ENCODE peak calls at places on chromosomes 5 and 9, in six cellular contexts. L is endothelial cell of umbilical vein, A is fibroblast of lung, B is fibroblast of pulmonary artery, Y is AG09309, O is aorta. S is an unnamed sample.

GRCh38 chr9:12703996-12704395 is 10.8 kb downstream of the TYRP1 start:
- DNase-seq in L (no peak), A (no peak), B (no peak), Y (no peak), O (no peak), S (no peak)

GRCh38 chr5:148482697-148483462 is 99.1 kb downstream of the FBXO38 start:
- DNase-seq in L (peak; percentile 59), A (peak; percentile 23), B (peak; percentile 72), Y (no peak), O (peak; percentile 79), S (no peak)

GRCh38 chr5:40291338-40291737 is 388.4 kb upstream of the PTGER4 start:
- DNase-seq in L (peak; percentile 45), A (peak; percentile 81), B (peak; percentile 35), Y (peak; percentile 2), O (no peak), S (no peak)

GRCh38 chr9:120663380-120663779 is 50.9 kb downstream of the MEGF9 start:
- DNase-seq in L (no peak), A (no peak), B (no peak), Y (no peak), O (no peak), S (no peak)

GRCh38 chr9:14713187-14713799 is 9.2 kb downstream of the CER1 start:
- DNase-seq in L (no peak), A (no peak), B (no peak), Y (no peak), O (no peak), S (no peak)

GRCh38 chr9:61673247-61673646 is 483.4 kb downstream of the SPATA31A7 start:
- DNase-seq in L (no peak), A (no peak), B (no peak), Y (no peak), O (peak; percentile 48), S (no peak)

GRCh38 chr5:64872044-64872443 is 103.3 kb downstream of the CWC27 start:
- DNase-seq in L (no peak), A (peak; percentile 38), B (no peak), Y (no peak), O (no peak), S (no peak)

GRCh38 chr5:98977723-98978122 is 48.9 kb upstream of the CHD1 start:
- DNase-seq in L (no peak), A (no peak), B (no peak), Y (no peak), O (no peak), S (no peak)

GRCh38 chr9:96363175-96363967 is 20.1 kb downstream of the SLC35D2 start:
- DNase-seq in L (no peak), A (no peak), B (no peak), Y (no peak), O (no peak), S (no peak)

DNA sequence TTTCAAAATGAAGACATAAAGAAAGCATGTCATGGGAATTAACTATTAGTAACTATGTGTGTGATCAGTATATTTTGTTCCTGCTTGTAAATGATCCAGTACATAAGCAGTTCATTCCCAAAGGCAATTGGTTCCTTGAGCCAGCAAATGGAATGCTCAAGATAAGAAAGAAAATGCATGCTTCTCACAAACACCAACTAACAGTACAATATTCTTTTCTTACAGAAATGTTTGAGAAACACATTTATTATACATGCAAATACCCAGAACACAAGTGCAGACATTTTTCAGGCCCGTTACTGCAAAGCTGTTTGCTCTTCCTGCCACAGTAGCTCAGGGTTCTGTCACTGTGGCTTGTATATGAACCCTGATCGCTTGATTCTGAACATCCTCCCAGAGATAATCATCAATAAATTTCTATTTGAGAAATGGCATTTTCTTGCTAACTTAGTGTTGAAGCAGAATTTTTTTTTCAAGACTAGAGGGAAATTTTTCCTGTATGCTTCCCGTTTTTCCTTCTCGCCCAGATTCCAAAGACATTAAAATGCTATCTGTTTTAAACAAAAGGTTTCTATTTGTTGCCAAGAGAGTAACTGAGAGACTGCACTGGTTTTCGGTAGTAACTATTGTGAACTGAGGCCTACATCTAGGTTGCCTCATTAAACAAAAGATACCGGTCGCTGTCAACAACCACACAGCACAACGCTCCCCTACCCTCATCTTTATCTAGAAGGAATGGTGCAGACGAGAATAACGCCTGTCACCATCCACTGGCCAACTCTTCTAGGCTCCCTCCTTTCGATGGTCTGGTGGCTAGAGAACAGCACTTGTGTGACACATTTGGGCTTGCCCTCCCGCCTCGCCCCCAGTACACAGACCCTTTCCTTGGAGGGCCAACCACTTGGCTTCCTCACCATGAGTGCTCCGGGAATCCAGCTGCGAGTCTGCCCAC is 1.7 kb downstream of the GNAQ start:
- DNase-seq in L (peak; percentile 67), A (peak; percentile 54), B (peak; percentile 51), Y (no peak), O (peak; percentile 77), S (no peak)
- H3K4me3 ChIP-seq in L (peak overlapping the region; percentile 88), A (peak overlapping the region; percentile 76), B (peak overlapping the region; percentile 77), Y (peak overlapping the region; percentile 95), O (peak overlapping the region; percentile 100), S (peak overlapping the region; percentile 85)

DNA sequence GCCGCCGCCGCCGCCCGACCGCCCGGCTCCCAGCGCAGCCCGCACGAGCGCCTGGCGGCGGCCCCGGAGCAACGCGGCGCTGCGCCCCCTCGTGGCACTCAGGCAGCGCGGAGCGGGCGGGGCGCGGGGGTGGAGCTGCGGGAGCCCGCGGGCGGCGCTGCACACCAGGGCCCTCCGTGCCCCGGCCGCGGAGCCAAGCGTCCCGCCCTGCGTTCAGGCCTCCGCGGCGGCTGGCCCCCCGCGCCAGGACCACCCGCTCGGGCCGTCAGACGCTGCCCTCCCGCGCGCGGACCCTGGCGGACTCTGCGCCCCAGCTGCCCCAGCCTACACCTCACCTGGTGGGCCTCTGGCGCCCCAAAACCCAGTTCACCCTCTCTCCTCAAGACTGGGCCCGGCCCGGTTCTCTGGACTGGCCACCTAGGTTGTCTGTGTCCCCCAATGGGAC is at the start of gene RASGEF1C:
- DNase-seq in L (peak; percentile 40), A (peak; percentile 48), B (peak; percentile 62), Y (no peak), O (no peak), S (no peak)
- H3K4me3 ChIP-seq in L (no peak within 1 kb of the TSS), A (no peak within 1 kb of the TSS), B (peak within 1 kb of the TSS; percentile 28), Y (peak within 1 kb of the TSS; percentile 4), O (peak within 1 kb of the TSS; percentile 1), S (peak within 1 kb of the TSS; percentile 40)

GRCh38 chr5:57318251-57318650 is 144.4 kb downstream of the GPBP1 start:
- DNase-seq in L (no peak), A (no peak), B (no peak), Y (no peak), O (no peak), S (no peak)

GRCh38 chr5:57317341-57317740 is 143.5 kb downstream of the GPBP1 start:
- DNase-seq in L (no peak), A (peak; percentile 66), B (peak; percentile 59), Y (no peak), O (no peak), S (no peak)

GRCh38 chr5:57313716-57314115 is 139.9 kb downstream of the GPBP1 start:
- DNase-seq in L (no peak), A (no peak), B (no peak), Y (no peak), O (no peak), S (no peak)

GRCh38 chr5:57316798-57317327 is 143.0 kb downstream of the GPBP1 start:
- DNase-seq in L (peak; percentile 71), A (peak; percentile 99), B (peak; percentile 99), Y (peak; percentile 75), O (no peak), S (peak; percentile 71)

DNA sequence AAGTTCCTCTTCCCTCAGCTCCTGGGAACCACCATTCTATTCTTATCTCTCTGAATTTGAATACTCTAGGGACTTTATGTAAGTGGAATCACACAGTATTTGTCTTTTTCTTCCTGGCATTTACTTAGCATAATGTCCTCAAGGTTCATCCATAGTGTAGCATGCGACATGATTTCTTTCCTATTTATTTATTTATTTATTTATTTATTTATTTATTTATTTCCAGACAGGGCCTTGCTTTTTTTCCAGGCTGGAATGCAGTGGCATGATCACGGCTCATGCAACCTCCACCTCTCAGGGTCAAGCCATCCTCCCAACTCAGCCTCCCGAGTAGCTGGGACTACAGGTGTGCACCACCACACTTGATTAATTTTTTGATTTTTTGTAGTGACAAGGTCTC is 142.1 kb downstream of the GPBP1 start:
- DNase-seq in L (no peak), A (no peak), B (no peak), Y (no peak), O (no peak), S (no peak)
- H3K4me3 ChIP-seq in L (no peak overlapping the region), A (no peak overlapping the region), B (no peak overlapping the region), Y (no peak overlapping the region), O (no peak overlapping the region), S (no peak overlapping the region)

DNA sequence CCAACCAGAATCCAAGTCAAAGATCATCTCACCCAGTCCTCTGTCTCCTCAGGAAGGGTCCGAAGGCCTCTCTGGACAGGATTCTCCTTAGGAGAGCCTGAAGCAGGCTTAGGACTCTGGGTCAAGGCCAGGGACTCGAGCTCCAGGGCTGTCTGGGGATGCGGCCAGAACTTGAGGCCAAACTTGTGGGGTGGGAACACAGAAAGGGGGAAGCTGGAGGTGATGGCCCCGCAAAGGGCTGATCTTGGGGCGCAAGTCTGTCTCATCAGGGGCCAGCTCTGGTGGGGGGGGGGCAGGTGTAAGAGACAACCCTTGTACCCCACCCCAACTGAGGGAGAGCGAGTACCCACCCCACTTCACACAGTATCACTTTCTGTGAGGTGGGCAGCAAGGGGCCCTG is 109.8 kb downstream of the PSD2 start:
- DNase-seq in L (no peak), A (no peak), B (no peak), Y (no peak), O (no peak), S (no peak)
- H3K4me3 ChIP-seq in L (no peak overlapping the region), A (no peak overlapping the region), B (no peak overlapping the region), Y (no peak overlapping the region), O (no peak overlapping the region), S (no peak overlapping the region)

GRCh38 chr5:14178091-14178490 is 34.9 kb downstream of the TRIO start:
- DNase-seq in L (no peak), A (peak; percentile 81), B (no peak), Y (no peak), O (no peak), S (no peak)
- H3K4me3 ChIP-seq in L (no peak overlapping the region), A (no peak overlapping the region), B (no peak overlapping the region), Y (no peak overlapping the region), O (no peak overlapping the region), S (no peak overlapping the region)

GRCh38 chr9:75667155-75667554 is 223.3 kb upstream of the PCSK5 start:
- DNase-seq in L (no peak), A (no peak), B (no peak), Y (no peak), O (no peak), S (no peak)
- H3K4me3 ChIP-seq in L (no peak overlapping the region), A (no peak overlapping the region), B (no peak overlapping the region), Y (no peak overlapping the region), O (no peak overlapping the region), S (no peak overlapping the region)

DNA sequence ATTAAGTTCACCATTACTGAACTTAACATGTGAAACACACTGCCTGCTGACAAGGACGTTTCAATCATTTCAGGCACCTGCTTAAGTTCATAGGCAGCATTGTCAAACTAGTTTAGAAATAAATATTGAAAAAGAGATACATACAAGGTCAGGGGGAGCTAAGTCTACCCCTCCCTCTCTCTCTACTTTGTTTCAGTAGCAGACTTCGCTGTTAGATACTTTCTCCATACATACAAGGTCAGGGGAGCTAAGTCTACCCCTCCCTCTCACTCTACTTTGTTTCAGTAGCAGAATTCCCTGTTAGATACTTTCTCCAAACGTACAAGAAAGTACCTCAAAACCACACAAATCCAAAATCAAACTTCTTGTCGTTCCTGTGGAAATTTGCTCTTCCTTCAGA is 387.4 kb upstream of the PDE4D start:
- DNase-seq in L (no peak), A (no peak), B (no peak), Y (no peak), O (no peak), S (no peak)
- H3K4me3 ChIP-seq in L (no peak overlapping the region), A (no peak overlapping the region), B (no peak overlapping the region), Y (no peak overlapping the region), O (no peak overlapping the region), S (no peak overlapping the region)

GRCh38 chr9:76655970-76656369 is 108.3 kb upstream of the PCA3 start:
- DNase-seq in L (peak; percentile 50), A (peak; percentile 41), B (peak; percentile 46), Y (no peak), O (no peak), S (no peak)
- H3K4me3 ChIP-seq in L (no peak overlapping the region), A (no peak overlapping the region), B (no peak overlapping the region), Y (no peak overlapping the region), O (no peak overlapping the region), S (no peak overlapping the region)

S was measured in AG04449.